ENCODE peak calls at places on chromosomes 12 and 14, in four cellular contexts. U, B, L and E are unnamed samples.

GRCh38 chr14:56087824-56088571 is 30.2 kb upstream of the PELI2 start:
- DNase-seq in U (no peak), B (no peak), L (no peak), E (no peak)

GRCh38 chr14:64035143-64035542 is 182.3 kb downstream of the SYNE2 start:
- DNase-seq in U (no peak), B (no peak), L (no peak), E (no peak)

GRCh38 chr12:94062796-94063635 is 85.4 kb upstream of the PLXNC1 start:
- DNase-seq in U (no peak), B (no peak), L (no peak), E (no peak)

GRCh38 chr12:112824166-112824565 is 32.6 kb downstream of the RPH3A start:
- DNase-seq in U (no peak), B (no peak), L (no peak), E (no peak)

GRCh38 chr12:56086096-56086495 is 6.1 kb downstream of the ERBB3 start:
- DNase-seq in U (no peak), B (no peak), L (no peak), E (no peak)

GRCh38 chr12:53505086-53505485 is 2.2 kb downstream of the NPFF start:
- DNase-seq in U (no peak), B (no peak), L (no peak), E (no peak)

GRCh38 chr14:65251213-65251612 is 148.9 kb upstream of the MAX start:
- DNase-seq in U (no peak), B (no peak), L (no peak), E (no peak)

GRCh38 chr12:70070494-70071007 is 172.7 kb upstream of the CNOT2 start:
- DNase-seq in U (no peak), B (no peak), L (no peak), E (peak)

GRCh38 chr12:131783915-131784541 is 44.2 kb upstream of the MMP17 start:
- DNase-seq in U (no peak), B (peak), L (peak), E (no peak)

DNA sequence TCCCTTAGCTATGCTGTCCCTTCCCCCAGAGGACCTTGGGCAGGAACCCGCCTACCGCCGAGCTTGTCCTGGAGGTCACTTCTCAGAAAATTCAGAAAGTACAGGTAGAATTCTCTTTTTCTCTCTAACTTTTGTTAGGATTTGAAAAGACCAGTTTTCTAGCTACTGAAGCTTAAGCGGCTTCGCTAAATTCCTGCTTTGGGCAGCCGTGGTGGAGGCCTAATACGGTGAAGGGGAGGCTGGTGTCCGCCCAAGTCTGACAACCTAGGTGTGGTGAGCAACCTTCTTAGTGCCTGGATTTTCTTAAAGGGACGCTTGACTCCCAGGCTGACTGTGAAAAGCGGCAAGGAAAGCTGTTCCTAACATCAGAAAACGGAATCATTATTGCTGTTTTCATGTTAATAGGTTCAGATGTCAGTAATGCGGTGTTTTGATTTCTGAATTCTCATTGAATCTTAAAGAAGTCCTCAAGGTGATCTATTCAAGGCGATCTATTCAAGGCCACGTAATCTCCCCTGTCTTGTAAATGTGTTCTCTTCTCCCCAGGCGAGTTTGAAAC is 835 bp downstream of the FGD4 start:
- DNase-seq in U (no peak), B (no peak), L (peak), E (peak)
- TF ChIP-seq NFIC in U (no peak), B (no peak), L (no peak), E (no peak)

GRCh38 chr12:6280672-6281071 is 29.8 kb upstream of the PLEKHG6 start:
- DNase-seq in U (no peak), B (no peak), L (no peak), E (no peak)

GRCh38 chr12:6279256-6279628 is 31.2 kb upstream of the PLEKHG6 start:
- DNase-seq in U (no peak), B (no peak), L (no peak), E (no peak)

GRCh38 chr12:6281081-6281809 is 29.2 kb upstream of the PLEKHG6 start:
- DNase-seq in U (no peak), B (no peak), L (no peak), E (no peak)

GRCh38 chr12:6279631-6280030 is 30.9 kb upstream of the PLEKHG6 start:
- DNase-seq in U (no peak), B (no peak), L (no peak), E (no peak)

DNA sequence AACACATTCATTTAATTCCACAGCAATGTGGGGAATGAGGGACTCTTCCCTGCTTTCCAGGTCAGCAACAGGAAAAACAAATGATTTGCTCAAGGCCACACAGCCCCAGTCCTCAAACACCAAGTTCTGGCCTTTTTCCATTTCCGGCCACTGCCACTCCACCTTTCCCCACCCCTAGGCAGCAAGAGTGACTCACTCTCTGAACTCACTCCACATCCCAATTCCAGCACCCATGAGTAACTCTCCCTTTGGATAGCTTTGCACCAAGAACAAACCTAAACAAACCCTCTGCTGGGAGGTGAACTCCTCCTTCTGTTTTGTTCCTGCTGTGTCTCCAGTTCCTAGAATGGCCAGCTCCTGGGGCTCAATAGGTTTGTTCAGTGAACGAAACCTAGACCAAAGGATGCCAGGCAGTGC is 30.4 kb upstream of the PLEKHG6 start:
- DNase-seq in U (peak), B (no peak), L (peak), E (no peak)
- TF ChIP-seq NFIC in U (no peak), B (no peak), L (no peak), E (peak)

DNA sequence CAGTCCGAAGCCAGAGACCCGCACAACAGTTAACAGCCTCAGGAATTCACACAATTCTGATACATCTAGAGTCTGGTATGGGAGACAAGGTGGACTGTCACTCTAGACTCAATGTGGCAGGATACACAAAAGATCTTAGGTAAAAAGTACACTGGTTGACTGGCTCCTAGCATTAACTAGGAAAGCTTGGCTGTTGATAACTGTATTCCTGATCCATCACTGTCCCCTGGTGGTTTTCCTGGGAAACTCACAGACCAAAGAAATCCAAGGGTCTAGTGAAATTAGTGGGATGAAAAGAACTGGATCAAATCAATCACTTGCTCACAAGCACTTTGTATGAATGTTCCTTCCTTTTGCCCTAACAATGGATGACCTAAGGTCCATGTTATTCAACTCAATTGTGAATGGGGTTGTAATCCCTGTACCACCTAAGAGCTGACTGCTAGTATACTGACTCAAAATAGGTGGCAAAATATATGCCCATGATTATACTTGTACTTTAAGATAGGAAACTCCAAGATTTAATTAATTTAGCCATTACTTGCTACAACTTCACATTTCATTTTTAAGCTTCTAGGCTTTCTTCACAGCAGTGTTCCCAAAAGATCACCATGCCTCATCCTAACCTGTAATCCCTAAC is 14.0 kb downstream of the NPC2 start:
- DNase-seq in U (peak), B (no peak), L (peak), E (peak)
- TF ChIP-seq NFIC in U (no peak), B (no peak), L (no peak), E (no peak)

DNA sequence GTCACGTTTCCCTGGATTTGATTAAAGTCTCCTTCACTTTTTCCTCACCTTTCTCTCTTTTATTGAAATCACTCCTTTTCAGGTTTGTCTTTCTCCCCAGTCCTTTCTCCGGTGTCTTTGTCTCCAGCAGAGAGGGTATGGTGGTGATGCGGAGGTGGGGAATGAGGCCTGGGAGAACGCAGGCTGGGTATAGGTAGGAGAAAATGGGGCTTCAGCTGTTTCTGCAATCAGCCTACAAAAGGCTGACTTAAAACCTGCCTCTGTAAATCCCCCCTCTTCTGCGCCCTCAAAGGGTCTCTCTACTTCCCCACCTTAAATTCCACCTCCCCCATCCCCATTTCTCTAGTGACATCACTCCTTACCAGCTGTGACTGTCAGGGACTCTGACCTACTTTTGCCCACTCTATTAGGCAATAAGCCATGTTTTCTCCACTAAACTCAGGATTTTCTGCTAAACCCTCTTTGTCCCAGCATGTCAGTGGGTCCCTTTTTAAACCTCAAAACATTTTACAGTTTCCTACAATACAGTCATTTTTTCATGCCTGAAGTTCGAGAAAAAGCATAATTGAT is 8.1 kb upstream of the RIMKLB start:
- DNase-seq in U (no peak), B (no peak), L (no peak), E (no peak)
- TF ChIP-seq NFIC in U (no peak), B (no peak), L (no peak), E (no peak)

GRCh38 chr12:95623554-95624170 is 72.4 kb upstream of the USP44 start:
- DNase-seq in U (peak), B (no peak), L (peak), E (peak)

GRCh38 chr12:95624544-95624943 is 73.3 kb upstream of the USP44 start:
- DNase-seq in U (peak), B (no peak), L (no peak), E (no peak)

GRCh38 chr12:95622879-95623278 is 71.6 kb upstream of the USP44 start:
- DNase-seq in U (no peak), B (no peak), L (no peak), E (no peak)

GRCh38 chr12:95620171-95620570 is 68.9 kb upstream of the USP44 start:
- DNase-seq in U (no peak), B (no peak), L (no peak), E (no peak)

GRCh38 chr12:95621725-95622124 is 70.4 kb upstream of the USP44 start:
- DNase-seq in U (no peak), B (no peak), L (no peak), E (no peak)
- TF ChIP-seq NFIC in U (no peak), B (no peak), L (no peak), E (no peak)

GRCh38 chr14:54797556-54797955 is 105.1 kb downstream of the GCH1 start:
- DNase-seq in U (no peak), B (no peak), L (no peak), E (no peak)
- TF ChIP-seq NFIC in U (no peak), B (no peak), L (no peak), E (no peak)

GRCh38 chr12:64744422-64745258 is 14.6 kb downstream of the GNS start:
- DNase-seq in U (peak), B (no peak), L (no peak), E (no peak)
- TF ChIP-seq NFIC in U (no peak), B (no peak), L (no peak), E (no peak)

GRCh38 chr14:79597561-79597960 is 613.7 kb downstream of the DIO2 start:
- DNase-seq in U (no peak), B (no peak), L (no peak), E (no peak)

GRCh38 chr14:79601579-79601978 is 609.7 kb downstream of the DIO2 start:
- DNase-seq in U (no peak), B (no peak), L (no peak), E (no peak)

GRCh38 chr14:79598339-79598738 is 613.0 kb downstream of the DIO2 start:
- DNase-seq in U (no peak), B (no peak), L (no peak), E (no peak)

GRCh38 chr14:79600406-79600805 is 610.9 kb downstream of the DIO2 start:
- DNase-seq in U (no peak), B (no peak), L (no peak), E (no peak)

GRCh38 chr14:79596531-79596930 is 614.8 kb downstream of the DIO2 start:
- DNase-seq in U (no peak), B (no peak), L (no peak), E (no peak)
- TF ChIP-seq NFIC in U (no peak), B (no peak), L (no peak), E (no peak)

GRCh38 chr12:121782616-121782966 is 10.9 kb downstream of the RHOF start:
- DNase-seq in U (no peak), B (no peak), L (no peak), E (no peak)
- TF ChIP-seq NFIC in U (no peak), B (no peak), L (no peak), E (no peak)

DNA sequence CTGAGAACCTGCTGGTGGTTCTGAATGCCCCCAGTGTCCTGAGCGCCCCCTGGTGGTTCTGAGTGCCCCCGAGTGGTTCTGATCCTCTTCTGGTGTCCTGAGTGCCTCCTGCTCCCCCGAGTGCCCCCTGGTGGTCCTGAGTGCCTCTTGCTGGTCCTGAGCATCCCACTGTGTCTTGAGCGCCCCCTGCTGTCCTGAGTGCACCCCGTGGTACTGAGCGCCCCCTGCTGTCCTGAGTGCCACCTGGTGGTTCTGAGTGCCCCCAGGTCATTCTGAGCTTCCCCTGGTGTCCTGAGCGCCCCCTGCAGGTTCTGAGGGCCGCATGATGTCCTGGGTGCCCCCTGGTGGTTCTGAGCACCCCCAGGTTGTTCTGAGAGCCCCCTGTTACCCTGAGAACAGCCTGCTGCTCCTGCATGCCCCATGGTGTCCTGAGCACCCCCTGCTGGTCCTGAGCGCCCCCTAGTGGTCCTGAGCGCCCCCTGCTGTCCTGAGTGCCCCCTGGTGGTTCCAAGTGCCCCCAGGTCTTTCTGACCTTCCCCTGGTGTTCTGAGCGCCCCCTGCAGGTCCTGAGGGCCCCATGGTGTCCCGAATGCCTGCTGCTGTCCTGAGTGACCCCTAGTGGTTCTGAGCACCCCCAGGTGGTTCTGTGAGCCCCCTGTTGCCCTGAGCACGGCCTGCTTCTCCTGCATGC is 1165.4 kb downstream of the TMEM121 start:
- DNase-seq in U (peak), B (peak), L (peak), E (peak)
- TF ChIP-seq NFIC in U (no peak), B (no peak), L (no peak), E (no peak)